ENCODE peak calls at places on chromosome 14, in eight cellular contexts. H is cardiac muscle cell; E is thoracic aorta; D is CD8-positive, alpha-beta T cell; C is tibial artery; W is brain microvascular endothelial cell; S is dorsolateral prefrontal cortex; M is A549. G is an unnamed sample.
A peak's percentile ranks its signal among the peaks of the same experiment; 100 is the strongest.

GRCh38 chr14:89357655-89358297 is 59.3 kb downstream of the FOXN3 start:
- DNase-seq in S (no peak), E (no peak), D (no peak), H (no peak), W (no peak), C (no peak), M (no peak), G (no peak)

GRCh38 chr14:35631071-35631805 is 97.3 kb downstream of the INSM2 start:
- DNase-seq in S (no peak), H (no peak), W (no peak), M (no peak), C (no peak), E (no peak), D (no peak), G (no peak)

GRCh38 chr14:81454572-81455218 is 54.6 kb upstream of the STON2 start:
- DNase-seq in M (no peak), W (no peak), H (no peak), C (no peak), D (no peak), S (no peak), E (no peak), G (no peak)

GRCh38 chr14:71730471-71730870 is 201.8 kb upstream of the RGS6 start:
- DNase-seq in E (no peak), S (no peak), W (peak; percentile 34), M (no peak), H (no peak), D (no peak), C (no peak), G (no peak)

GRCh38 chr14:52124791-52125661 is 56.2 kb upstream of the NID2 start:
- DNase-seq in C (no peak), D (no peak), E (no peak), W (peak; percentile 68), S (no peak), H (no peak), M (peak; percentile 44), G (peak; percentile 23)

GRCh38 chr14:72894623-72895378 is 900 bp upstream of the DPF3 start:
- DNase-seq in M (no peak), C (no peak), S (no peak), H (peak; percentile 82), E (no peak), W (no peak), D (no peak), G (peak; percentile 8)

GRCh38 chr14:48536318-48536717 is 860.9 kb upstream of the MDGA2 start:
- DNase-seq in E (no peak), S (no peak), M (peak; percentile 1), C (no peak), D (no peak), W (no peak), H (peak; percentile 60), G (no peak)

GRCh38 chr14:85087201-85087600 is 442.7 kb upstream of the FLRT2 start:
- DNase-seq in E (no peak), H (no peak), C (no peak), D (no peak), M (no peak), S (no peak), W (no peak), G (no peak)

GRCh38 chr14:66709292-66709691 is 201.3 kb downstream of the GPHN start:
- DNase-seq in C (no peak), D (no peak), M (no peak), W (peak; percentile 74), S (no peak), H (no peak), E (no peak), G (peak; percentile 28)

GRCh38 chr14:58969951-58970751 is 218.3 kb upstream of the DAAM1 start:
- DNase-seq in E (no peak), M (no peak), S (no peak), C (no peak), D (no peak), W (peak; percentile 41), H (peak; percentile 37), G (no peak)

GRCh38 chr14:45757655-45758054 is 504.7 kb upstream of the MIS18BP1 start:
- DNase-seq in M (no peak), C (no peak), H (no peak), S (no peak), E (no peak), D (no peak), W (no peak), G (no peak)

GRCh38 chr14:28676481-28676880 is 90.1 kb upstream of the FOXG1 start:
- DNase-seq in E (no peak), C (no peak), H (no peak), D (no peak), M (peak; percentile 11), S (no peak), W (peak; percentile 12), G (peak; percentile 88)

GRCh38 chr14:61247935-61248334 is 33.2 kb downstream of the TMEM30B start:
- DNase-seq in D (no peak), E (no peak), C (no peak), S (no peak), M (no peak), H (no peak), W (peak; percentile 47), G (no peak)

GRCh38 chr14:50600849-50601248 is 40.9 kb downstream of the ATL1 start:
- DNase-seq in D (no peak), S (no peak), M (peak; percentile 41), H (peak; percentile 35), W (no peak), C (no peak), E (no peak), G (no peak)

GRCh38 chr14:68210729-68211299 is 391.2 kb downstream of the RAD51B start:
- DNase-seq in W (peak; percentile 94), C (peak; percentile 21), H (peak; percentile 29), S (no peak), M (peak; percentile 39), D (no peak), E (no peak), G (peak; percentile 36)

GRCh38 chr14:68214431-68214830 is 394.9 kb downstream of the RAD51B start:
- DNase-seq in H (no peak), S (no peak), D (no peak), E (no peak), W (no peak), M (no peak), C (no peak), G (no peak)

GRCh38 chr14:68211886-68212285 is 392.3 kb downstream of the RAD51B start:
- DNase-seq in W (no peak), D (no peak), S (no peak), C (no peak), M (no peak), E (no peak), H (no peak), G (no peak)

GRCh38 chr14:68208726-68209125 is 389.1 kb downstream of the RAD51B start:
- DNase-seq in S (no peak), M (no peak), E (no peak), W (no peak), D (no peak), H (no peak), C (no peak), G (no peak)

DNA sequence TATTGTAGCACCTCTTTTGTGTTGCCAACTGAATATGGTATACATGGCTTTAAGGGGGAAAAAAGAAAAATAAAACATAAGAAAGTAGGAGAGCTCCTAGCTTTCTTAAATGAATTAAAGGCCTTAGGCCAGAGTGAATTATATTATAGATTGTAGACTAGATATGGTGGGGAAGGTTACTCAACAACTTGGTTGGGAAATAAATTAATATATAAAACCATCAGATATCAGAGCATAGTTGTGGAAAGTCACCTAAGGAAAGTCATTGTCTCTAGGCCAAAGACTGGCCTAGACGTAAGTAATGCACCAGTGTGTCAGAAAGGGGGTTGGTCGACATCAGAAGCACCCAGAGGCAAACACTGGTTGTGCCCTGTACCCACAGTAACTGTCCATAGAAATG is 391.8 kb downstream of the RAD51B start:
- DNase-seq in S (no peak), E (no peak), W (no peak), D (no peak), H (no peak), C (no peak), M (no peak), G (no peak)
- H3K27ac ChIP-seq in S (no peak overlapping the region), E (peak overlapping the region; percentile 61), W (peak overlapping the region; percentile 97), D (no peak overlapping the region), H (no peak overlapping the region), C (peak overlapping the region; percentile 79), M (peak overlapping the region; percentile 66), G (no peak overlapping the region)

GRCh38 chr14:77027538-77028383 is 747 bp downstream of the IRF2BPL start:
- DNase-seq in M (peak; percentile 81), S (peak; percentile 53), D (peak; percentile 54), H (peak; percentile 66), W (peak; percentile 65), E (no peak), C (peak; percentile 73), G (no peak)
- H3K27ac ChIP-seq in M (peak overlapping the region; percentile 99), S (peak overlapping the region; percentile 100), D (peak overlapping the region; percentile 90), H (peak overlapping the region; percentile 96), W (peak overlapping the region; percentile 97), E (peak overlapping the region; percentile 98), C (peak overlapping the region; percentile 97), G (peak overlapping the region; percentile 99)

DNA sequence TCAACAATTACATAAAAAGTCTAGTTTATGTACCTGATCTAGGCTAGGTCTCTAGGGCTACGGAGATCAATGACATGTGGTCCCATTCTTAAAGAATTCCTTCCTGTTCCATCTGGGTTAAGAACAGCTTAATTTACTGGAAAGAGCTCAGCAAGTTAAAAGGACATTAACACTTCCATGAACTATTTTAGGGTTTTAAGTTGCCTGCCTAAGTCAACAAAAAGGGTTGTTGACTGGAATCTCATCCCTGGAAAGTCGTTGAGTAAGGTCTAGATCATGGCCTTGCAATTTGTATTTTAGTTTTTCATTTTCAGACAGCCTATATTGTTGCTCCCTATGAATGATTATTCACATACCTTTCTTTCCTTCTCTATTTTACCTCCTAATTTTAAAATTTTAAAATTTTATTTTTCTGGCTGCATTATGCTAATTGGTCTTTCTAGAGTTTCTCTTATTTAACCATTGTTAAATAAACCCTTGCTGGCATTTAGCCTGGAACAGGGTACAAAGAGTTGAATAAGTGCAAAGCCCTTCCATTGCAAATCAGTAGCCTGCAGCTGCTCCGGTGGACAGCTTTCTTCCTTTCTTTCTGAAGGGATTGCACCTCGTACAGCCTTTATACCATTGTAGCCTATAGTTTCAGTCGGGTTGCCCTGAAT is 66.3 kb downstream of the VRK1 start:
- DNase-seq in D (no peak), H (no peak), M (no peak), C (no peak), S (no peak), W (no peak), E (no peak), G (no peak)
- H3K27ac ChIP-seq in D (no peak overlapping the region), H (no peak overlapping the region), M (no peak overlapping the region), C (no peak overlapping the region), S (no peak overlapping the region), W (no peak overlapping the region), E (no peak overlapping the region), G (no peak overlapping the region)

GRCh38 chr14:102230481-102231210 is 74.3 kb downstream of the MOK start:
- DNase-seq in C (no peak), E (no peak), H (no peak), S (no peak), W (no peak), D (no peak), M (no peak), G (no peak)

GRCh38 chr14:102232348-102232625 is 72.7 kb downstream of the MOK start:
- DNase-seq in S (no peak), H (no peak), C (no peak), M (no peak), E (no peak), D (no peak), W (no peak), G (no peak)

GRCh38 chr14:102233081-102233480 is 71.9 kb downstream of the MOK start:
- DNase-seq in H (no peak), E (no peak), C (no peak), W (no peak), S (no peak), M (no peak), D (no peak), G (no peak)

GRCh38 chr14:102229739-102230092 is 75.2 kb downstream of the MOK start:
- DNase-seq in M (no peak), S (no peak), W (no peak), E (no peak), D (no peak), H (no peak), C (no peak), G (no peak)

GRCh38 chr14:102231476-102232347 is 73.3 kb downstream of the MOK start:
- DNase-seq in H (no peak), M (no peak), D (no peak), C (no peak), E (no peak), S (no peak), W (no peak), G (no peak)
- H3K27ac ChIP-seq in H (no peak overlapping the region), M (no peak overlapping the region), D (no peak overlapping the region), C (no peak overlapping the region), E (no peak overlapping the region), S (peak overlapping the region; percentile 16), W (no peak overlapping the region), G (peak overlapping the region; percentile 5)